ENCODE peak calls at places on chromosomes 3 and 15, in five cellular contexts. X is Ammon's horn, U is heart right ventricle, H is DMS153, O is Right ventricle myocardium superior. D is an unnamed sample.

GRCh38 chr15:36688310-36689102 is 109.1 kb downstream of the CDIN1 start:
- DNase-seq in X (no peak), U (no peak), H (no peak), O (no peak), D (no peak)

GRCh38 chr3:9715764-9716437 is 12.3 kb downstream of the CPNE9 start:
- DNase-seq in X (peak), U (peak), H (no peak), O (peak), D (peak)

GRCh38 chr3:4981688-4982494 is 2.7 kb downstream of the BHLHE40 start:
- DNase-seq in X (peak), U (no peak), H (no peak), O (no peak), D (no peak)

GRCh38 chr3:10779293-10779805 is 36.7 kb upstream of the SLC6A11 start:
- DNase-seq in X (no peak), U (no peak), H (no peak), O (no peak), D (no peak)

GRCh38 chr3:196969001-196969659 is 497 bp upstream of the PIGZ start:
- DNase-seq in X (peak), U (peak), H (no peak), O (peak), D (no peak)

GRCh38 chr15:84766461-84767005 is 18.1 kb downstream of the ZNF592 start:
- DNase-seq in X (no peak), U (no peak), H (no peak), O (no peak), D (no peak)

GRCh38 chr3:160987982-160988964 is 116.9 kb downstream of the B3GALNT1 start:
- DNase-seq in X (no peak), U (no peak), H (no peak), O (no peak), D (no peak)

GRCh38 chr15:32941823-32942222 is 224.0 kb downstream of the GREM1 start:
- DNase-seq in X (no peak), U (no peak), H (no peak), O (no peak), D (no peak)

GRCh38 chr3:31699309-31699953 is 166.7 kb downstream of the STT3B start:
- DNase-seq in X (no peak), U (no peak), H (peak), O (no peak), D (no peak)

GRCh38 chr3:69088033-69088432 is 3.3 kb downstream of the ARL6IP5 start:
- DNase-seq in X (no peak), U (no peak), H (no peak), O (no peak), D (no peak)

GRCh38 chr3:161142486-161142885 is 37.3 kb upstream of the B3GALNT1 start:
- DNase-seq in X (no peak), U (no peak), H (no peak), O (no peak), D (no peak)

GRCh38 chr3:42247576-42248027 is 18.4 kb downstream of the CCK start:
- DNase-seq in X (peak), U (no peak), H (no peak), O (peak), D (peak)

GRCh38 chr3:155805802-155806618 is at the start of gene C3orf33:
- DNase-seq in X (peak), U (peak), H (peak), O (peak), D (peak)

GRCh38 chr3:108414007-108414406 is 96.4 kb downstream of the MYH15 start:
- DNase-seq in X (no peak), U (no peak), H (no peak), O (no peak), D (no peak)

GRCh38 chr15:73873889-73874511 is 636 bp downstream of the TBC1D21 start:
- DNase-seq in X (no peak), U (no peak), H (no peak), O (no peak), D (peak)

GRCh38 chr3:24199305-24199704 is 254.2 kb downstream of the NR1D2 start:
- DNase-seq in X (no peak), U (no peak), H (no peak), O (no peak), D (no peak)

GRCh38 chr15:41797194-41797593 is 22.9 kb downstream of the MAPKBP1 start:
- DNase-seq in X (no peak), U (no peak), H (no peak), O (no peak), D (no peak)

GRCh38 chr15:84079885-84080777 is 155.4 kb upstream of the GOLGA6L4 start:
- DNase-seq in X (peak), U (peak), H (peak), O (peak), D (peak)

GRCh38 chr3:94185753-94186152 is 122.9 kb downstream of the NSUN3 start:
- DNase-seq in X (peak), U (no peak), H (no peak), O (no peak), D (no peak)

GRCh38 chr15:25062551-25063430 is 108.0 kb downstream of the SNRPN start:
- DNase-seq in X (no peak), U (no peak), H (no peak), O (no peak), D (no peak)

D was measured in midbrain.